ENCODE peak calls at places on chromosomes 7 and 10, in six cellular contexts. J is HL-60, E is stomach, N is H1, O is sigmoid colon, G is HCT116. Q is an unnamed sample.

GRCh38 chr10:1809139-1809755 is 71.9 kb upstream of the ADARB2 start:
- DNase-seq in J (no peak), E (no peak), N (no peak), O (no peak), G (no peak), Q (no peak)

GRCh38 chr10:132916956-132917666 is 25.3 kb downstream of the CFAP46 start:
- DNase-seq in J (no peak), E (no peak), N (no peak), O (peak; percentile 60), G (no peak), Q (no peak)

GRCh38 chr7:145434811-145435210 is 599.0 kb upstream of the TPK1 start:
- DNase-seq in J (no peak), E (no peak), N (no peak), O (no peak), G (no peak), Q (no peak)

GRCh38 chr7:34155225-34155908 is 250.0 kb downstream of the BMPER start:
- DNase-seq in J (peak; percentile 75), E (no peak), N (no peak), O (peak; percentile 69), G (no peak), Q (no peak)

GRCh38 chr7:106793015-106793651 is 71.9 kb upstream of the PIK3CG start:
- DNase-seq in J (peak; percentile 1), E (no peak), N (no peak), O (no peak), G (peak; percentile 38), Q (no peak)

GRCh38 chr10:80515941-80516340 is 21.8 kb upstream of the SH2D4B start:
- DNase-seq in J (no peak), E (no peak), N (no peak), O (peak; percentile 62), G (no peak), Q (no peak)

GRCh38 chr7:20744913-20745587 is 41.6 kb downstream of the SP8 start:
- DNase-seq in J (no peak), E (no peak), N (no peak), O (no peak), G (peak; percentile 33), Q (no peak)

GRCh38 chr7:111390000-111390399 is 172.3 kb downstream of the IMMP2L start:
- DNase-seq in J (no peak), E (no peak), N (no peak), O (no peak), G (no peak), Q (no peak)

GRCh38 chr10:119898577-119898976 is 6.0 kb downstream of the SEC23IP start:
- DNase-seq in J (no peak), E (no peak), N (no peak), O (no peak), G (no peak), Q (no peak)

GRCh38 chr7:229184-229964 is 37.0 kb downstream of the FAM20C start:
- DNase-seq in J (no peak), E (peak; percentile 52), N (no peak), O (peak; percentile 96), G (no peak), Q (no peak)

GRCh38 chr10:104202231-104202630 is 29.9 kb downstream of the CFAP43 start:
- DNase-seq in J (no peak), E (no peak), N (no peak), O (no peak), G (no peak), Q (no peak)

GRCh38 chr10:132979491-132980425 is 37.4 kb upstream of the CFAP46 start:
- DNase-seq in J (no peak), E (no peak), N (no peak), O (no peak), G (no peak), Q (no peak)

GRCh38 chr7:36109013-36109627 is 43.9 kb upstream of the EEPD1 start:
- DNase-seq in J (no peak), E (peak; percentile 81), N (no peak), O (no peak), G (no peak), Q (no peak)

GRCh38 chr7:158395780-158396214 is 191.8 kb downstream of the PTPRN2 start:
- DNase-seq in J (no peak), E (peak; percentile 40), N (peak; percentile 36), O (no peak), G (no peak), Q (no peak)

GRCh38 chr7:22255342-22255741 is 101.6 kb downstream of the RAPGEF5 start:
- DNase-seq in J (no peak), E (no peak), N (no peak), O (no peak), G (no peak), Q (no peak)

GRCh38 chr7:34133983-34134782 is 228.8 kb downstream of the BMPER start:
- DNase-seq in J (peak; percentile 26), E (peak; percentile 51), N (peak; percentile 58), O (peak; percentile 74), G (peak; percentile 36), Q (no peak)

GRCh38 chr10:74244097-74244685 is 93.2 kb downstream of the ADK start:
- DNase-seq in J (no peak), E (no peak), N (no peak), O (no peak), G (peak; percentile 42), Q (no peak)

GRCh38 chr10:133124357-133125211 is 35.4 kb upstream of the KNDC1 start:
- DNase-seq in J (no peak), E (peak; percentile 53), N (no peak), O (no peak), G (no peak), Q (peak; percentile 49)

GRCh38 chr10:119495061-119495505 is 47.4 kb downstream of the RGS10 start:
- DNase-seq in J (no peak), E (no peak), N (no peak), O (peak; percentile 74), G (no peak), Q (no peak)

GRCh38 chr10:287814-288213 is 152.6 kb downstream of the ZMYND11 start:
- DNase-seq in J (no peak), E (no peak), N (no peak), O (no peak), G (peak; percentile 53), Q (no peak)

DNA sequence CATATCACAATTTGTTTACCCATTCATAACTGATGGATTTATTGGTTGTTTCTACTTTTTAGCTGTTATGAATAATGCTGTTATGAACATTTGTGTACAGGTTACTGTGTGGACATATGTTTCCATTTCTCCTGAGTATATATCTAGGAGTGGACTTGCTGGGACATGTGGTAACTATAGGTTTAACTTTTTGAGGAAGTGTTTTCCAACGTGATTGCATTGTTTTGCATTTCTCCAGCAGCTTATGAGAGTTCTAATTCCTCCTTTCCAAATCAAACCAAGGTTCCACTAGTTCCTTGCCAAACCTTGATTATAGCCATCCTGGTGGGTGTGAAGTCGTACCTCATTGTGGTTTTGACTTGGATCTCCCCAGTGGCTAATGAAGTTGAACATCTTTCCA is 2.6 kb upstream of the PRF1 start:
- DNase-seq in J (no peak), E (no peak), N (no peak), O (no peak), G (no peak), Q (no peak)
- TF ChIP-seq POLR2AphosphoS5 in J (no peak), E (no peak), N (no peak), O (no peak), G (no peak), Q (no peak)

GRCh38 chr7:66776800-66777468 is 36.4 kb downstream of the RABGEF1 start:
- DNase-seq in J (no peak), E (no peak), N (no peak), O (no peak), G (no peak), Q (no peak)

GRCh38 chr7:66779669-66780408 is 39.3 kb downstream of the RABGEF1 start:
- DNase-seq in J (no peak), E (no peak), N (no peak), O (no peak), G (no peak), Q (no peak)

GRCh38 chr7:66781408-66782090 is 41.0 kb downstream of the RABGEF1 start:
- DNase-seq in J (no peak), E (no peak), N (no peak), O (no peak), G (no peak), Q (no peak)

DNA sequence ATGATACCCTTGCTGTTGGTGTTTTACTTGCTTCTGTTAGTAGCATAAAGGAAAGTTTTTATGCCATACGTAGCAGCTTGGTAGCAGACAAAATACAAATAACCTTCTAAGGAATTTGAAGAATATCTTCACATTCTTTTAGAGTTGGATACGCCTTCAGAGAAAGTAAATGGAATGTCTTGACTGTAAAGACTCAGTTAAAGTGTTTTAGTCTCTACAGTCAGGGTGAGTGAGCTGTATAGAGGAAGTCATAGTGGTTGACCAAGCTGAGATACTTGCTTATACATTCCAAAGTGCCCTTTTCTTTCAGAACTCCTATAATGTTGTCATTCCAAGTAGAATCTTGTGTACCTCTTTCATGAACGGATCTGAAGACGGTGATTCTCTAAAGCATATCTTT is 37.7 kb downstream of the RABGEF1 start:
- DNase-seq in J (no peak), E (no peak), N (no peak), O (no peak), G (no peak), Q (no peak)
- H3K27ac ChIP-seq in J (no peak overlapping the region), E (no peak overlapping the region), N (no peak overlapping the region), O (no peak overlapping the region), G (no peak overlapping the region), Q (no peak overlapping the region)

GRCh38 chr10:28940158-28940888 is 263.0 kb downstream of the BAMBI start:
- DNase-seq in J (no peak), E (no peak), N (no peak), O (no peak), G (no peak), Q (no peak)

GRCh38 chr10:28937959-28938358 is 260.6 kb downstream of the BAMBI start:
- DNase-seq in J (no peak), E (no peak), N (no peak), O (no peak), G (no peak), Q (no peak)

GRCh38 chr10:28942012-28942411 is 264.7 kb downstream of the BAMBI start:
- DNase-seq in J (no peak), E (no peak), N (no peak), O (no peak), G (no peak), Q (no peak)

GRCh38 chr10:28938745-28939144 is 261.4 kb downstream of the BAMBI start:
- DNase-seq in J (no peak), E (no peak), N (no peak), O (no peak), G (no peak), Q (no peak)

DNA sequence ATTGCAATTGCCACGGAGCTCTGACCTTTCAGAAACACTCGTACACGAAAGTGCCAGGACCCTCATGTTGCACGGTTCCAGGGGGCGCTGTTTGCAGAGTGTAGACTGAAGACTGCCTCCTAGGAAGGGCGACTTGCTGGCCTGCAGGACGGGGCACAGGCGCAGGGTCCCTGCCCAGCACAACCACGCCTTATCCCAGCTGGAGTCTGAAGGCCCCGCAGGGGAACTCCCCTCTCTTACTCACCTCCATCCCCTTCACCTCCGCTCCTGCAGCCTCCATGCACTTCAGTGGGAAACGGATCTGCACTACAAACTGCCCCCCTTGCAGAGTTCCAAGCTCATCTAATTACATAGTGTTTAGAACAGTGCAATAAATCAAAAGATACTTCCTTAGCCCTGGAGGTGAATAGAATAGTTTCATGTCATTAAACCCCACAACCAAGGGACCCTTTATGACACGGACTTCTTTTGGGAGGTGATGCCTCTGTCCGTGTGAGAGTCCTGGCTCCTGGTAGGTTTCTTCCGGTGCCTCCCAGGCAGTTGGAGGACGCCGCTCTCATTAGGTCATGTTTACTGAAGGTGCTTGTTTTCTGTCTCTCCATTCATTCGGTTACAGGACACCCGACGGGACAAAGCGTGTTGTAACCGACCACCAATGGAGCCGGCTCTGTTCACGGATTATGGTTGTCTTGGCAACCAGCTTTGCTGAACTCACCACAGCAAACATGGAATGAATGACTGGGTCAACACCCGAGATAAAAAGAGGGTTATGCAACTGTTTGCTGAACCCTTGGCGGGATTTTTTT is 262.2 kb downstream of the BAMBI start:
- DNase-seq in J (no peak), E (peak; percentile 34), N (peak; percentile 61), O (peak; percentile 68), G (no peak), Q (no peak)
- TF ChIP-seq POLR2AphosphoS5 in J (no peak), E (no peak), N (peak; percentile 30), O (no peak), G (no peak), Q (no peak)

GRCh38 chr10:110786172-110786571 is 85.6 kb upstream of the PDCD4 start:
- DNase-seq in J (no peak), E (no peak), N (no peak), O (no peak), G (no peak), Q (no peak)
- H3K27ac ChIP-seq in J (no peak overlapping the region), E (no peak overlapping the region), N (no peak overlapping the region), O (peak overlapping the region; percentile 66), G (no peak overlapping the region), Q (no peak overlapping the region)

Q was measured in suprapubic skin.